ENCODE peak calls at places on chromosomes 3 and 15, in four cellular contexts. R, P, T and K are unnamed samples.

GRCh38 chr3:50317303-50317702 is 5.2 kb downstream of the HYAL2 start:
- DNase-seq in R (no peak), P (no peak), T (no peak), K (no peak)

GRCh38 chr3:167102071-167102470 is 278.0 kb downstream of the ZBBX start:
- DNase-seq in R (no peak), P (no peak), T (no peak), K (no peak)

GRCh38 chr3:175495331-175495730 is 636.2 kb downstream of the NAALADL2 start:
- DNase-seq in R (no peak), P (no peak), T (no peak), K (no peak)

GRCh38 chr3:143171141-143171651 is 51.6 kb downstream of the CHST2 start:
- DNase-seq in R (no peak), P (no peak), T (no peak), K (no peak)

GRCh38 chr15:74011610-74012009 is 17.1 kb downstream of the PML start:
- DNase-seq in R (no peak), P (peak; percentile 65), T (no peak), K (no peak)

GRCh38 chr15:58039260-58040035 is 26.1 kb downstream of the ALDH1A2 start:
- DNase-seq in R (no peak), P (no peak), T (no peak), K (no peak)

GRCh38 chr3:190825389-190826016 is 37.0 kb downstream of the GMNC start:
- DNase-seq in R (no peak), P (no peak), T (no peak), K (no peak)

GRCh38 chr3:112293368-112294321 is at the start of gene SLC9C1:
- DNase-seq in R (peak; percentile 62), P (peak; percentile 48), T (peak; percentile 23), K (peak; percentile 58)

GRCh38 chr15:50107591-50108408 is 11.2 kb downstream of the ATP8B4 start:
- DNase-seq in R (no peak), P (no peak), T (no peak), K (no peak)

GRCh38 chr3:128783774-128784173 is 57.8 kb downstream of the RAB7A start:
- DNase-seq in R (no peak), P (no peak), T (no peak), K (no peak)

GRCh38 chr3:88141458-88142083 is 8.2 kb upstream of the C3orf38 start:
- DNase-seq in R (no peak), P (no peak), T (peak; percentile 8), K (no peak)

GRCh38 chr15:31197497-31198414 is 96.2 kb upstream of the TRPM1 start:
- DNase-seq in R (peak; percentile 64), P (peak; percentile 63), T (no peak), K (no peak)

GRCh38 chr15:58864602-58865419 is 68.7 kb downstream of the SLTM start:
- DNase-seq in R (no peak), P (peak; percentile 9), T (no peak), K (no peak)

GRCh38 chr15:69784808-69785550 is 312.7 kb downstream of the TLE3 start:
- DNase-seq in R (no peak), P (no peak), T (peak; percentile 56), K (no peak)

GRCh38 chr3:179840985-179841384 is 188.1 kb downstream of the USP13 start:
- DNase-seq in R (no peak), P (no peak), T (peak; percentile 57), K (no peak)

GRCh38 chr15:39127151-39127815 is 453.6 kb upstream of the THBS1 start:
- DNase-seq in R (no peak), P (no peak), T (peak; percentile 30), K (no peak)

GRCh38 chr3:12471228-12471627 is 13.1 kb upstream of the TSEN2 start:
- DNase-seq in R (no peak), P (no peak), T (peak; percentile 64), K (no peak)

GRCh38 chr15:70362911-70363310 is 265.2 kb upstream of the TLE3 start:
- DNase-seq in R (peak; percentile 80), P (peak; percentile 66), T (no peak), K (peak; percentile 36)

GRCh38 chr3:39107056-39107873 is at the start of the genes GORASP1 and TTC21A:
- DNase-seq in R (peak; percentile 73), P (peak; percentile 77), T (peak; percentile 77), K (peak; percentile 71)

GRCh38 chr3:190378240-190378891 is 9.6 kb upstream of the CLDN16 start:
- DNase-seq in R (no peak), P (no peak), T (peak; percentile 59), K (no peak)

GRCh38 chr3:61811652-61812051 is 250.3 kb downstream of the PTPRG start:
- DNase-seq in R (no peak), P (no peak), T (no peak), K (no peak)

GRCh38 chr3:60046212-60046611 is 996.4 kb upstream of the CFAP20DC start:
- DNase-seq in R (no peak), P (no peak), T (no peak), K (no peak)

GRCh38 chr3:30934208-30934550 is 39.7 kb upstream of the GADL1 start:
- DNase-seq in R (no peak), P (no peak), T (peak; percentile 5), K (no peak)

GRCh38 chr3:185089343-185089742 is 63.5 kb downstream of the C3orf70 start:
- DNase-seq in R (no peak), P (no peak), T (no peak), K (no peak)

GRCh38 chr3:46831841-46832240 is 31.4 kb downstream of the MYL3 start:
- DNase-seq in R (no peak), P (no peak), T (no peak), K (no peak)

GRCh38 chr15:56428821-56429458 is 36.0 kb downstream of the MNS1 start:
- DNase-seq in R (no peak), P (no peak), T (peak; percentile 42), K (no peak)

GRCh38 chr3:8554725-8555621 is 53.4 kb downstream of the LMCD1 start:
- DNase-seq in R (peak; percentile 53), P (no peak), T (no peak), K (peak; percentile 23)

GRCh38 chr15:40051616-40052415 is 12.8 kb upstream of the SRP14 start:
- DNase-seq in R (no peak), P (no peak), T (no peak), K (no peak)

GRCh38 chr15:69787791-69788190 is 309.9 kb downstream of the TLE3 start:
- DNase-seq in R (no peak), P (no peak), T (no peak), K (no peak)

GRCh38 chr3:109356442-109357155 is 19.3 kb upstream of the DPPA4 start:
- DNase-seq in R (no peak), P (no peak), T (no peak), K (no peak)

GRCh38 chr3:37910666-37911400 is 49.2 kb downstream of the CTDSPL start:
- DNase-seq in R (no peak), P (no peak), T (no peak), K (no peak)

GRCh38 chr3:51799879-51800757 is 21.1 kb upstream of the IQCF6 start:
- DNase-seq in R (peak; percentile 20), P (peak; percentile 56), T (peak; percentile 61), K (peak; percentile 45)

GRCh38 chr15:91919014-91919534 is 65.6 kb downstream of the SLCO3A1 start:
- DNase-seq in R (no peak), P (no peak), T (no peak), K (no peak)

DNA sequence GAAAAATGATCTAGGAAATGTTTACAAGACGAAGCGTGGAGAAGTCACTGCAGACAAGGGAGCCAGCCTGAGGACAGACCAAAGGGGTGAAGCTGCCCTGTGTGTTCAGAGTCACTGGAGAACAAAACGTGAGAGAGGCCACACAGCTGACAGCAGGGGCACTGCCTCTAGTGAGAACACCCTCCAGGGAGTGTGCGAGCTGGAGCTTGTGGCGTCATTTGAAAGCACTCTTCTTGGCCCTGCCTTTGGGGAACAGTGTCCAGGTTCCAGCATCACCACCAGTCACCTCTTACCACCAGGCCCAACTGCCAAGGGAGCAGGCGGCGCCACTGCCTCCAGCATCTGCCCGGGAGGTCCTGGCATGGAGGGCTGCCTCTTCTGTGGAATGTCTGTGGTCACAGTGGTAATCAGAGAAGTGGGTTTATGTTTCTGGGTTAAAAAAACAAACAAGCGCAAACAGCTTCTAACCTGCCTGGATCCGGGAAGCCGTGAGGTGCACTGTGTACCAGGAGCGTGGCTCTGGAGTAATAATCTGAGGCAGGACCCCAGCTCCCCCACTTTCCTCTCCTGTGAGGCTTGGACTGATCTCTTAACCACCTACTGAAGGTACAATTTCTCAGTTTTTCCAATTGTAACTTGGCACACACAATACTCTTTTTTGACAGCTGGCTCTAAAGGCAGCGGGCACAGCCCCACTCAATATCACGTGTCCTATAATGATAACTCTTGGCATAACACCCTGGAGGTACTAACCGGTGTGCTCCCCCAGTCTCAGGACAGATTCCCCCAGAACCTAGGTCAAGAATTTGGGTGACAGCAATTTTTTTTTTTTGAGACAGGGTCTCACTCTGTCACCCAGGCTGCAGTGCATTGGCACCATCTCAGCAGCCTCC is 32.2 kb upstream of the CDCP1 start:
- DNase-seq in R (no peak), P (no peak), T (no peak), K (no peak)
- TF ChIP-seq CTCF in R (no peak), P (no peak), T (no peak), K (no peak)

DNA sequence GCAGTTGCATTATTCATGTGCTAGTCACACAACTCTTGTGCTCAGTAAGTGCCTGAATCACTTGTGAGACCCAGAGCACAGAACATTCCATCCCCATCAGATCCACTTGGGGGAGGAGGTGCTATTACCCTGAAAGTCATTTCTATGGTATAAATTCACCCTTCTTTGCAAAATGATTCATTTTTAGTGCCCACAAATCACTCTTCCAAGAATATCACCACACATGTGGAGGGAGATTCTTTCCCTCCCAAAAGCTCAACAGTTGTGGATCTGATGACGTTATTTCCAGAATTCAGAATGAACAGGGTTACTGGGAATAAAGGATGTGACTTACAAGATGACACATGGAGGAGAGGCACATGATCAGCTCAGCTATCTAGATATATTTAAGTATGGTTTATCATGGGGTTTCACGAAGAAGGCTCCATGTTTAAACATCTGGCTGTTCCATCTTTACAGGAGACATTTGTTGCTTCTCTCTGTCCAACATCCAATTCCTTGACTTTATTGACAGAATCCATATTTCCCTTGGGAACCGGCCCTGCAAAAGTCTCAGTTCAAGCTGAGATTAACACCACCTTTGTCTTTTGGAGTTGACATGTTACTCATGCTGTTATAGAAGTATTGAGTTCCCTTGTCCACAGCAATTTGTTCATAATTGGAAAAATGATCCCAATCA is 214.2 kb upstream of the PROK2 start:
- DNase-seq in R (no peak), P (no peak), T (peak; percentile 36), K (no peak)
- TF ChIP-seq CTCF in R (no peak), P (no peak), T (no peak), K (no peak)

GRCh38 chr3:187974857-187975257 is 179.1 kb upstream of the LPP start:
- DNase-seq in R (no peak), P (no peak), T (no peak), K (no peak)
- TF ChIP-seq CTCF in R (no peak), P (no peak), T (no peak), K (no peak)

DNA sequence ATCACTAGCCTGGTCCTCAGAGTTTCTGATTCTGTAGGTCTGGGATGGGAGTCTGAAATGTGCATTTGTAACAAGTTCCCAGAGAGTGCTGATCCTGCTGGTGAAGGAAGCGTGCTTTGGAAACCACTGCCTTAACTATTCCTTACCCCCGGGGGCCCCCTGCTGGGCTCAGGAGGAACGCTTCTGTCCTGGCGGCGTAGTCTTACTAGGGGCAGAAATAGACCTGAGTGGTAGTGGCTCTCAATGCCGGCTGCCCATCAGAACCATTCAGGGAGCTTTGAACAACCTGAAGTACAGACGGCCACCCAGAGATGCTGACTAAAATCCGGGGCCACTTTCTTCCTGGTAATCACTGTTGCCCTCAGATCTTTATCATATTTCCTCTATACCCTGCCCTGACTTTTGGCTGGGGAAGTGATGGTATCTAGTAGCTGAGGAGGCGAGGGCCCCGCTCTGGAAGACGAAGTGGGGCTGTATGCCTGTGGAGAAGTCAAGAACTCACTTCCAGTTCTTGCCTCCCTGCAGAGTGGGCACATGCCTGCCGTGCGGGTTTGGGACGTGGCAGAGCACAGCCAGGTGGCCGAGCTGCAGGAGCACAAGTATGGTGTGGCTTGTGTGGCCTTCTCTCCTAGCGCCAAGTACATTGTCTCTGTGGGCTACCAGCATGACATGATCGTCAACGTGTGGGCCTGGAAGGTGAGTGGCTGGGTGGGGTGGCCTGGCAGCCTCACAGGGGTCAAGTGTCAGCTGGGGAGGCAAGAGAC is 16.3 kb upstream of the JMJD7 start:
- DNase-seq in R (peak; percentile 88), P (peak; percentile 83), T (peak; percentile 79), K (peak; percentile 73)
- TF ChIP-seq CTCF in R (peak; percentile 96), P (peak; percentile 69), T (peak; percentile 95), K (peak; percentile 90)